ENCODE peak calls at places on chromosomes 2 and 18, in eight cellular contexts. J, C, Q, B, Z, N, T and U are unnamed samples.

GRCh38 chr18:22935431-22935830 is 2.3 kb downstream of the RBBP8 start:
- DNase-seq in C (no peak), J (no peak), N (no peak), B (no peak), Q (no peak), Z (no peak), T (no peak), U (no peak)

GRCh38 chr2:23390152-23390551 is 5.2 kb downstream of the KLHL29 start:
- DNase-seq in J (no peak), Q (no peak), T (no peak), B (no peak), Z (no peak), N (no peak), C (no peak), U (no peak)

GRCh38 chr2:125745514-125745913 is 910.4 kb upstream of the GYPC start:
- DNase-seq in T (peak; percentile 15), J (peak; percentile 35), N (no peak), C (no peak), Q (no peak), B (no peak), Z (no peak), U (no peak)

GRCh38 chr2:98874186-98874689 is 61.8 kb downstream of the CRACDL start:
- DNase-seq in B (peak; percentile 4), Q (no peak), C (no peak), J (no peak), Z (no peak), N (no peak), T (no peak), U (no peak)

GRCh38 chr2:209830722-209831465 is 59.3 kb downstream of the UNC80 start:
- DNase-seq in B (no peak), Z (no peak), T (no peak), N (no peak), Q (no peak), C (no peak), J (no peak), U (no peak)

GRCh38 chr2:134232868-134233732 is 20.8 kb upstream of the MGAT5 start:
- DNase-seq in Z (no peak), N (no peak), T (no peak), J (no peak), Q (no peak), B (no peak), C (no peak), U (no peak)

GRCh38 chr18:31302991-31303390 is 15.0 kb upstream of the DSG1 start:
- DNase-seq in Z (no peak), N (no peak), T (no peak), C (no peak), B (no peak), Q (no peak), J (no peak), U (no peak)

GRCh38 chr2:77479395-77479794 is 42.8 kb downstream of the LRRTM4 start:
- DNase-seq in Q (no peak), Z (no peak), N (no peak), C (no peak), T (no peak), J (no peak), B (no peak), U (no peak)

GRCh38 chr2:231621051-231621879 is 28.6 kb downstream of the TEX44 start:
- DNase-seq in B (no peak), Q (no peak), T (no peak), N (no peak), J (no peak), Z (no peak), C (no peak), U (no peak)

GRCh38 chr18:3211236-3211992 is 8.4 kb downstream of the MYOM1 start:
- DNase-seq in Z (no peak), C (no peak), T (no peak), N (peak; percentile 59), J (peak; percentile 57), Q (no peak), B (no peak), U (no peak)